ENCODE peak calls at places on chromosomes 6 and 20, in six cellular contexts. V is sigmoid colon, G is H1, A is K562, U is transverse colon, P is stomach. M is an unnamed sample.

GRCh38 chr20:44211177-44212039 is 837 bp upstream of the OSER1 start:
- DNase-seq in V (peak), G (no peak), A (no peak), U (peak), P (no peak), M (no peak)

GRCh38 chr6:35388023-35388422 is 45.7 kb downstream of the PPARD start:
- DNase-seq in V (no peak), G (no peak), A (no peak), U (no peak), P (no peak), M (no peak)

GRCh38 chr6:31627690-31628287 is 7.3 kb downstream of the PRRC2A start:
- DNase-seq in V (no peak), G (no peak), A (no peak), U (no peak), P (no peak), M (no peak)

GRCh38 chr6:156727715-156728385 is 49.3 kb upstream of the ARID1B start:
- DNase-seq in V (no peak), G (no peak), A (no peak), U (no peak), P (no peak), M (no peak)

GRCh38 chr20:52785678-52786077 is 186.5 kb upstream of the TSHZ2 start:
- DNase-seq in V (no peak), G (no peak), A (no peak), U (no peak), P (no peak), M (no peak)

GRCh38 chr6:36136034-36136433 is 5.7 kb downstream of the MAPK13 start:
- DNase-seq in V (no peak), G (no peak), A (no peak), U (no peak), P (no peak), M (no peak)

GRCh38 chr6:118877806-118878205 is 16.1 kb upstream of the ASF1A start:
- DNase-seq in V (no peak), G (no peak), A (no peak), U (no peak), P (no peak), M (no peak)

GRCh38 chr6:92545861-92546260 is 873.5 kb downstream of the EPHA7 start:
- DNase-seq in V (no peak), G (no peak), A (no peak), U (no peak), P (no peak), M (no peak)

GRCh38 chr6:52330470-52330869 is 31.5 kb upstream of the PAQR8 start:
- DNase-seq in V (no peak), G (no peak), A (no peak), U (peak), P (peak), M (no peak)

GRCh38 chr6:55825402-55826051 is 49.9 kb downstream of the BMP5 start:
- DNase-seq in V (no peak), G (no peak), A (no peak), U (no peak), P (no peak), M (no peak)

GRCh38 chr6:145155411-145155810 is 579.9 kb downstream of the EPM2A start:
- DNase-seq in V (no peak), G (no peak), A (no peak), U (no peak), P (no peak), M (no peak)

GRCh38 chr6:157912326-157912725 is 69.3 kb upstream of the SYNJ2 start:
- DNase-seq in V (no peak), G (no peak), A (no peak), U (no peak), P (no peak), M (peak)

GRCh38 chr20:47989957-47990356 is 204.7 kb upstream of the SULF2 start:
- DNase-seq in V (no peak), G (no peak), A (no peak), U (peak), P (no peak), M (no peak)

GRCh38 chr20:57071283-57071701 is 195.1 kb downstream of the BMP7 start:
- DNase-seq in V (peak), G (no peak), A (no peak), U (no peak), P (no peak), M (no peak)

GRCh38 chr20:23298926-23299672 is 51.5 kb upstream of the NXT1 start:
- DNase-seq in V (peak), G (no peak), A (no peak), U (no peak), P (no peak), M (no peak)

GRCh38 chr20:61191096-61191495 is 61.0 kb upstream of the CDH4 start:
- DNase-seq in V (no peak), G (no peak), A (no peak), U (no peak), P (no peak), M (no peak)

GRCh38 chr6:49551126-49551865 is 828 bp downstream of the C6orf141 start:
- DNase-seq in V (no peak), G (peak), A (no peak), U (peak), P (no peak), M (no peak)

GRCh38 chr6:156809034-156809433 is 31.9 kb downstream of the ARID1B start:
- DNase-seq in V (no peak), G (no peak), A (no peak), U (no peak), P (no peak), M (no peak)

GRCh38 chr6:96058094-96058493 is 42.3 kb downstream of the FUT9 start:
- DNase-seq in V (no peak), G (no peak), A (no peak), U (no peak), P (no peak), M (no peak)

GRCh38 chr20:48933017-48933766 is 11.7 kb downstream of the ARFGEF2 start:
- DNase-seq in V (no peak), G (no peak), A (no peak), U (peak), P (no peak), M (no peak)

GRCh38 chr6:41638801-41639555 is 710 bp downstream of the MDFI start:
- DNase-seq in V (peak), G (no peak), A (no peak), U (no peak), P (no peak), M (peak)

GRCh38 chr20:49751397-49751735 is 37.7 kb upstream of the B4GALT5 start:
- DNase-seq in V (peak), G (no peak), A (no peak), U (no peak), P (no peak), M (peak)

GRCh38 chr6:131861356-131861755 is 53.5 kb downstream of the ENPP1 start:
- DNase-seq in V (no peak), G (no peak), A (no peak), U (no peak), P (no peak), M (no peak)

DNA sequence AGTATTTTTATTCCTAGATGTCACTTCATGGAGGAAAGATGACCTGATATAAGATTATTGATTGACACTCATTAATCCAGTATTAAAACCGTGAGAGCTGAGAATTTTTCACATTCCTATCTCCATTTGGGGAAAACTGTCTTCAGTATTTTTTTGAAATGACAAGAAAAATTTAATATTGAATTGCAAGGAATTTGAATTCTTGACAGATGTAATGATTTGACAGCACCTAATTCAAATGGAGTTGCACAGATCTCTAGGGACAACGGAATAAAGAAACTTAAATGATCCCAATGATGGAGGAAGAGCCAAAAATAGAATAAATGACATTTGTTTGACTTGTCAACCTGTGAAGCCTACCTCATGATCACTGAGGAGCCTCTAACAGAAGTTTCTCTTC is 1591.4 kb downstream of the HACE1 start:
- DNase-seq in V (no peak), G (no peak), A (no peak), U (no peak), P (no peak), M (no peak)
- TF ChIP-seq EP300 in V (no peak), G (no peak), A (no peak), U (no peak), P (no peak), M (no peak)

DNA sequence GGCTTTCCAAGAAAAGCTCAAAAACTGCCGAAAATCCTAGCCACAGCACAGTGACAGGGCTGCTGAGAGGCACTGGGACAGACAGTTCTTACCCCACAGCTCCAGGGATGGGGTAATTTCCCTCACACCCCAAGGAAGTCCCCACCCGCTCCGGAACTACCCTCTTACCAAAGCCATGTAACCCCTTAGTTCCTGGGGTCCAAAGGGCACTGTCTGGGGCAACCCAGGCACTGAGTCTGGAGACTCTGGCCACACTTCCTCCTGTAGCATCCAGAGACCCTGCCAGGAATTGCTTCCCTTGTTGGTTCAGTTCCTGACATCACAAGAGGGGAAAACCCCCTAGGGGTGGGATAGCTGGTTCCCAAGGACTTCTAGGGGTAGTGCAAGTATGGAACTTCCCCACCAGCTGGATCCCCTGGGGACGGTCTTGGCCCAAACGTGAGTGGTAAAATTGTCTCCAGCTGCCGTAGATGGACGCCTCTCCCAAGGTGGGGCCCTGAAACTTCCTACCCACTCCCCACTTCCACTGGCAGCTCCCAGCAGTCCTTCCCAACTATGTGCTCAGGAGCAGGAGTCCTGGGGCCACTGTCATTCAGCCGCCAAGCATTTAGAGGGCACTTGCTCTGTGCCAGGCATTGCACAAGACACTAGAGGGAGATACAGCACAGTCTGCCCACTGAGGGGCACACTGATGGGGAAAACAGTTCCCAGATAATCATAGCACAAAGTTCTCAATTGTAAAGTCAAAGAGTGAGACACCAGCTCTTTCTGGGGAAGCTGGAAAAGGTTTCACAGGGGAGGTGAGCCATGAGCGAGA is 17.3 kb upstream of the HCK start:
- DNase-seq in V (no peak), G (no peak), A (no peak), U (no peak), P (no peak), M (no peak)
- TF ChIP-seq CTCF in V (no peak), G (peak), A (no peak), U (no peak), P (no peak), M (no peak)

DNA sequence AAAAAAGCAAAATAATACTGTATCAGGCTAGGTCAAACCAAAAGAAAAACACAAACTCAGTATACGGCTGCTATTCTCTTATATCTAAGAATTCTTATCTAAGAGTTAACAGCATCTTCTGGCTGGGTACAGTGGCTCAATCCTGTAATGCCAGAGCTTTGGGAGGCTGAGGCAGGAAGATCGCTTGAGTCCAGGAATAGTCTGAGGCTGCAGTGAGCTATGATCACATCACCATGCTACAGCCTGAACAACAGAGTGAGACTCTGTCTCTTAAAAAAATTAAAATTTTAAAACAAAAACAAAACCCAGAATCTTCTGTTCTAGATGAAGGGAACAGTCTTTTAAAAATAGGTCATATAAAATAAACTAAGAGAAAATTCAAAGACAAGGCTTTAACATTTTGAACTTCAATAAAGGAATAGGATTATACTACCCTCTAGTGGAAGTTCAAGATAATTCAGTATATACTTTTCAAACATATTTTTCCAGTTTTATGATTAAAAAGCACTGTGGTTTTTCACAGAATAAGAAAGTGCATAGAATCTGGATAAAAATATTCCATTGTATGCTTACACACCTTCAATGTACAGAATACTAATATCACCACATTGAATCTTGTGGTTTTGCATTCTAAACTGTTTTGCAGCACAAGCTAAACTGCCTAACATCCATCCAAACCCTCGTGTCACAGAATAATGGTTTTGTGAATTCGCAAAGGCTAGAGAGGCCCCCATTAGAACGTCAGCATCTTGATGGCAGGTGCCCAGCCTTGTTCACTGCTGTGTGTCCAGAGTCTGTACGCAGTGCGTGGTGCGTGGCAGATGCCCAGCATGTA is 39.3 kb downstream of the DTNBP1 start:
- DNase-seq in V (peak), G (no peak), A (no peak), U (no peak), P (no peak), M (peak)
- H3K27ac ChIP-seq in V (peak), G (no peak), A (peak), U (peak), P (peak), M (no peak)

GRCh38 chr6:167342879-167343610 is 18.2 kb downstream of the TTLL2 start:
- DNase-seq in V (no peak), G (no peak), A (no peak), U (no peak), P (no peak), M (no peak)

GRCh38 chr6:167341038-167341613 is 16.2 kb downstream of the TTLL2 start:
- DNase-seq in V (no peak), G (no peak), A (no peak), U (no peak), P (no peak), M (no peak)

GRCh38 chr6:167338551-167339117 is 13.7 kb downstream of the TTLL2 start:
- DNase-seq in V (no peak), G (no peak), A (no peak), U (no peak), P (no peak), M (no peak)

GRCh38 chr6:167345348-167345747 is 20.5 kb downstream of the TTLL2 start:
- DNase-seq in V (no peak), G (no peak), A (no peak), U (no peak), P (no peak), M (no peak)

GRCh38 chr6:167341665-167342655 is 17.1 kb downstream of the TTLL2 start:
- DNase-seq in V (no peak), G (no peak), A (no peak), U (no peak), P (no peak), M (no peak)
- TF ChIP-seq EP300 in V (no peak), G (no peak), A (no peak), U (no peak), P (no peak), M (no peak)

GRCh38 chr6:48092550-48093217 is 18.3 kb downstream of the PTCHD4 start:
- DNase-seq in V (no peak), G (no peak), A (no peak), U (no peak), P (no peak), M (no peak)

GRCh38 chr6:48085131-48085741 is 25.8 kb downstream of the PTCHD4 start:
- DNase-seq in V (no peak), G (no peak), A (no peak), U (no peak), P (no peak), M (no peak)

GRCh38 chr6:48086187-48086586 is 24.8 kb downstream of the PTCHD4 start:
- DNase-seq in V (no peak), G (no peak), A (no peak), U (no peak), P (no peak), M (no peak)

GRCh38 chr6:48084201-48084600 is 26.8 kb downstream of the PTCHD4 start:
- DNase-seq in V (no peak), G (no peak), A (no peak), U (no peak), P (no peak), M (no peak)

DNA sequence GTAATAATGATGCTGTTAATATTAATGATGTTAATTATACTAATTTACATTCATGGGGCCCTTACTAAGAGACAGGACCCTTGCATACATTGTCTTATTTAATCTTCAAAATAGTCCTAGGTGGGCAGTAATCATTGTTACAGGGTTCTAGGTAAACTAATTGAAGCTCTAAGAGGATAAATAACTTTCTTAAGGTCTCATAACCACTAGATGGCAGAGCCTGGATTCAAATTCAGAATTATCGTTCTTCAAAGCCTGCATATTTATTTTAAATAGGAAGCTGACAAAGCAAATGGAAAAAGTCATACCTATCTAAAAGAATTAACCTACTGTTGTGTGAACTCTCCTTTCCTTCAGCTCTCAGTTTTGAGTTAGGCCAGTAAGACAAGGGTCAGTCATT is 23.5 kb downstream of the PTCHD4 start:
- DNase-seq in V (no peak), G (no peak), A (no peak), U (no peak), P (no peak), M (no peak)
- TF ChIP-seq CTCF in V (no peak), G (no peak), A (no peak), U (no peak), P (no peak), M (no peak)

GRCh38 chr6:33956206-33956605 is 152.4 kb upstream of the MLN start:
- DNase-seq in V (no peak), G (no peak), A (no peak), U (no peak), P (no peak), M (no peak)

GRCh38 chr6:33955566-33955965 is 151.8 kb upstream of the MLN start:
- DNase-seq in V (no peak), G (no peak), A (no peak), U (no peak), P (no peak), M (no peak)

GRCh38 chr6:33952016-33952415 is 148.2 kb upstream of the MLN start:
- DNase-seq in V (no peak), G (no peak), A (no peak), U (no peak), P (no peak), M (no peak)

GRCh38 chr6:33957391-33958207 is 153.8 kb upstream of the MLN start:
- DNase-seq in V (no peak), G (no peak), A (no peak), U (no peak), P (no peak), M (no peak)

GRCh38 chr6:33954453-33954852 is 150.7 kb upstream of the MLN start:
- DNase-seq in V (peak), G (no peak), A (no peak), U (no peak), P (no peak), M (no peak)
- H3K27ac ChIP-seq in V (no peak), G (no peak), A (no peak), U (no peak), P (no peak), M (no peak)

M was measured in ovary.